ENCODE peak calls at places on chromosomes 13 and 19, in nine cellular contexts. One of them, this sample, is unnamed.
A peak's percentile ranks its signal among the peaks of the same experiment; 100 is the strongest.

GRCh38 chr13:80012281-80012680 is 328.6 kb downstream of the SPRY2 start:
- DNase-seq in glutamatergic neuron: no peak
- DNase-seq in H9: no peak
- DNase-seq in mammary epithelial cell: no peak
- DNase-seq in heart right ventricle: no peak
- DNase-seq in kidney: peak; percentile 39
- DNase-seq in keratinocyte: no peak
- DNase-seq in endodermal cell: no peak
- DNase-seq in IMR-90: no peak
- DNase-seq in this sample: no peak

GRCh38 chr13:109271555-109271954 is 514.8 kb downstream of the IRS2 start:
- DNase-seq in keratinocyte: no peak
- DNase-seq in H9: no peak
- DNase-seq in endodermal cell: no peak
- DNase-seq in mammary epithelial cell: no peak
- DNase-seq in IMR-90: no peak
- DNase-seq in kidney: no peak
- DNase-seq in glutamatergic neuron: no peak
- DNase-seq in heart right ventricle: no peak
- DNase-seq in this sample: no peak

GRCh38 chr19:18312021-18312534 is 10.8 kb downstream of the LSM4 start:
- DNase-seq in keratinocyte: no peak
- DNase-seq in mammary epithelial cell: no peak
- DNase-seq in glutamatergic neuron: no peak
- DNase-seq in kidney: no peak
- DNase-seq in heart right ventricle: no peak
- DNase-seq in IMR-90: no peak
- DNase-seq in H9: no peak
- DNase-seq in endodermal cell: no peak
- DNase-seq in this sample: no peak

GRCh38 chr19:12783849-12784393 is 7.4 kb upstream of the JUNB start:
- DNase-seq in keratinocyte: no peak
- DNase-seq in glutamatergic neuron: no peak
- DNase-seq in IMR-90: no peak
- DNase-seq in H9: no peak
- DNase-seq in endodermal cell: peak; percentile 54
- DNase-seq in heart right ventricle: peak; percentile 78
- DNase-seq in mammary epithelial cell: peak; percentile 76
- DNase-seq in kidney: peak; percentile 93
- DNase-seq in this sample: no peak

GRCh38 chr13:45398862-45399261 is 19.3 kb downstream of the SLC25A30 start:
- DNase-seq in endodermal cell: no peak
- DNase-seq in keratinocyte: no peak
- DNase-seq in IMR-90: no peak
- DNase-seq in heart right ventricle: no peak
- DNase-seq in glutamatergic neuron: no peak
- DNase-seq in H9: no peak
- DNase-seq in kidney: no peak
- DNase-seq in mammary epithelial cell: no peak
- DNase-seq in this sample: no peak

GRCh38 chr13:84933797-84934196 is 865.4 kb downstream of the SLITRK6 start:
- DNase-seq in heart right ventricle: no peak
- DNase-seq in IMR-90: no peak
- DNase-seq in endodermal cell: no peak
- DNase-seq in glutamatergic neuron: no peak
- DNase-seq in H9: no peak
- DNase-seq in keratinocyte: no peak
- DNase-seq in mammary epithelial cell: no peak
- DNase-seq in kidney: no peak
- DNase-seq in this sample: no peak

GRCh38 chr19:4327252-4327876 is 11.3 kb downstream of the STAP2 start:
- DNase-seq in glutamatergic neuron: peak; percentile 88
- DNase-seq in IMR-90: peak; percentile 13
- DNase-seq in endodermal cell: peak; percentile 97
- DNase-seq in mammary epithelial cell: no peak
- DNase-seq in keratinocyte: no peak
- DNase-seq in H9: peak; percentile 96
- DNase-seq in heart right ventricle: peak; percentile 58
- DNase-seq in kidney: peak; percentile 96
- DNase-seq in this sample: peak; percentile 75

GRCh38 chr19:40872209-40872608 is 9.8 kb downstream of the CYP2A7 start:
- DNase-seq in kidney: no peak
- DNase-seq in IMR-90: no peak
- DNase-seq in heart right ventricle: no peak
- DNase-seq in endodermal cell: no peak
- DNase-seq in mammary epithelial cell: no peak
- DNase-seq in keratinocyte: no peak
- DNase-seq in H9: no peak
- DNase-seq in glutamatergic neuron: no peak
- DNase-seq in this sample: no peak

GRCh38 chr19:41367848-41368301 is 3.9 kb upstream of the B9D2 start:
- DNase-seq in kidney: no peak
- DNase-seq in mammary epithelial cell: peak; percentile 91
- DNase-seq in heart right ventricle: no peak
- DNase-seq in glutamatergic neuron: no peak
- DNase-seq in endodermal cell: no peak
- DNase-seq in H9: no peak
- DNase-seq in keratinocyte: peak; percentile 84
- DNase-seq in IMR-90: peak; percentile 96
- DNase-seq in this sample: no peak

GRCh38 chr13:46572758-46573384 is 19.9 kb downstream of the LRCH1 start:
- DNase-seq in keratinocyte: no peak
- DNase-seq in mammary epithelial cell: no peak
- DNase-seq in kidney: no peak
- DNase-seq in IMR-90: no peak
- DNase-seq in heart right ventricle: no peak
- DNase-seq in H9: no peak
- DNase-seq in glutamatergic neuron: no peak
- DNase-seq in endodermal cell: no peak
- DNase-seq in this sample: no peak

GRCh38 chr13:44050450-44051063 is 170.9 kb downstream of the LACC1 start:
- DNase-seq in glutamatergic neuron: no peak
- DNase-seq in H9: no peak
- DNase-seq in IMR-90: peak; percentile 52
- DNase-seq in mammary epithelial cell: peak; percentile 20
- DNase-seq in keratinocyte: no peak
- DNase-seq in endodermal cell: no peak
- DNase-seq in heart right ventricle: peak; percentile 13
- DNase-seq in kidney: no peak
- DNase-seq in this sample: peak; percentile 20

GRCh38 chr19:21328885-21329605 is at the start of gene ZNF708:
- DNase-seq in mammary epithelial cell: peak; percentile 90
- DNase-seq in kidney: peak; percentile 95
- DNase-seq in glutamatergic neuron: peak; percentile 89
- DNase-seq in IMR-90: peak; percentile 90
- DNase-seq in H9: peak; percentile 92
- DNase-seq in keratinocyte: peak; percentile 32
- DNase-seq in heart right ventricle: peak; percentile 93
- DNase-seq in endodermal cell: peak; percentile 95
- DNase-seq in this sample: peak; percentile 91

GRCh38 chr13:105441406-105441805 is 1094.1 kb downstream of the EFNB2 start:
- DNase-seq in mammary epithelial cell: peak; percentile 10
- DNase-seq in keratinocyte: no peak
- DNase-seq in kidney: no peak
- DNase-seq in H9: no peak
- DNase-seq in glutamatergic neuron: no peak
- DNase-seq in endodermal cell: no peak
- DNase-seq in heart right ventricle: no peak
- DNase-seq in IMR-90: no peak
- DNase-seq in this sample: no peak

GRCh38 chr19:40802300-40803169 is 3.5 kb downstream of the EGLN2 start:
- DNase-seq in IMR-90: no peak
- DNase-seq in heart right ventricle: peak; percentile 84
- DNase-seq in H9: no peak
- DNase-seq in kidney: no peak
- DNase-seq in endodermal cell: no peak
- DNase-seq in mammary epithelial cell: no peak
- DNase-seq in keratinocyte: no peak
- DNase-seq in glutamatergic neuron: no peak
- DNase-seq in this sample: no peak

GRCh38 chr13:37546087-37546486 is 52.5 kb downstream of the POSTN start:
- DNase-seq in glutamatergic neuron: no peak
- DNase-seq in heart right ventricle: no peak
- DNase-seq in H9: peak; percentile 39
- DNase-seq in kidney: no peak
- DNase-seq in endodermal cell: peak; percentile 54
- DNase-seq in IMR-90: no peak
- DNase-seq in mammary epithelial cell: no peak
- DNase-seq in keratinocyte: no peak
- DNase-seq in this sample: no peak

GRCh38 chr13:80340643-80341097 is 256 bp downstream of the SPRY2 start:
- DNase-seq in IMR-90: peak; percentile 70
- DNase-seq in H9: no peak
- DNase-seq in mammary epithelial cell: no peak
- DNase-seq in heart right ventricle: peak; percentile 53
- DNase-seq in glutamatergic neuron: no peak
- DNase-seq in keratinocyte: no peak
- DNase-seq in kidney: peak; percentile 68
- DNase-seq in endodermal cell: no peak
- DNase-seq in this sample: peak; percentile 28

GRCh38 chr19:2246801-2247361 is 2.2 kb upstream of the AMH start:
- DNase-seq in endodermal cell: no peak
- DNase-seq in H9: no peak
- DNase-seq in IMR-90: peak; percentile 35
- DNase-seq in kidney: peak; percentile 80
- DNase-seq in glutamatergic neuron: no peak
- DNase-seq in keratinocyte: no peak
- DNase-seq in heart right ventricle: peak; percentile 51
- DNase-seq in mammary epithelial cell: no peak
- DNase-seq in this sample: no peak

GRCh38 chr13:51637852-51638496 is 53.7 kb downstream of the WDFY2 start:
- DNase-seq in keratinocyte: no peak
- DNase-seq in heart right ventricle: no peak
- DNase-seq in IMR-90: no peak
- DNase-seq in kidney: no peak
- DNase-seq in glutamatergic neuron: no peak
- DNase-seq in H9: no peak
- DNase-seq in mammary epithelial cell: no peak
- DNase-seq in endodermal cell: peak; percentile 43
- DNase-seq in this sample: no peak

GRCh38 chr13:96082640-96083039 is 7.3 kb upstream of the HS6ST3 start:
- DNase-seq in glutamatergic neuron: no peak
- DNase-seq in mammary epithelial cell: peak; percentile 18
- DNase-seq in kidney: no peak
- DNase-seq in endodermal cell: no peak
- DNase-seq in heart right ventricle: no peak
- DNase-seq in H9: no peak
- DNase-seq in IMR-90: no peak
- DNase-seq in keratinocyte: no peak
- DNase-seq in this sample: no peak

GRCh38 chr19:10416380-10417257 is 3.7 kb upstream of the PDE4A start:
- DNase-seq in heart right ventricle: peak; percentile 82
- DNase-seq in kidney: peak; percentile 92
- DNase-seq in H9: peak; percentile 93
- DNase-seq in endodermal cell: peak; percentile 97
- DNase-seq in IMR-90: peak; percentile 90
- DNase-seq in keratinocyte: no peak
- DNase-seq in mammary epithelial cell: peak; percentile 80
- DNase-seq in glutamatergic neuron: peak; percentile 96
- DNase-seq in this sample: peak; percentile 89
- TF ChIP-seq CTCF in heart right ventricle: peak; percentile 85
- TF ChIP-seq CTCF in kidney: peak; percentile 71
- TF ChIP-seq CTCF in H9: peak; percentile 99
- TF ChIP-seq CTCF in endodermal cell: peak; percentile 95
- TF ChIP-seq CTCF in IMR-90: peak; percentile 95
- TF ChIP-seq CTCF in keratinocyte: peak; percentile 76
- TF ChIP-seq CTCF in mammary epithelial cell: peak; percentile 77
- TF ChIP-seq CTCF in glutamatergic neuron: peak; percentile 100
- TF ChIP-seq CTCF in this sample: peak; percentile 74

DNA sequence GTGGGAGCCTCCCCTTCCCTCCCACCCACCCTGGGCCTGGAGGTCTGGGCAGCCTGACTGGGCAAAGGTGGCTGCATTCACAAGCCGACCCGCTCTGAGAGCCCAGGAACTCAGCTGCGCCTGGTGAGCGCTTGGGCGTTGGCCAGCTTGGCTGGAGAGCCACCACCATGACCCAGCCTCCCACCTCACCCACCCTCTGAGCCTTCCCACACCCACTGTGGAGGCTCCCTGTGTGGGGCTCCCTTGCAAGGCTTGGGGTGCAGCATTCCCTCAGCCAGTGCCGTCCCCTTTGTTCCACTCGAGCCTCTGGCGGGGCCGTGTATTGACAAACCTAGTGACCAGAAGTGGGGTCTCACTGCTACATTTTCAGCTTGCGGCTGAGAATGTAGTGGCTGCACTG is 15.0 kb upstream of the QTRT1 start:
- DNase-seq in keratinocyte: no peak
- DNase-seq in heart right ventricle: no peak
- DNase-seq in kidney: no peak
- DNase-seq in mammary epithelial cell: no peak
- DNase-seq in glutamatergic neuron: no peak
- DNase-seq in endodermal cell: no peak
- DNase-seq in H9: no peak
- DNase-seq in IMR-90: no peak
- DNase-seq in this sample: no peak
- TF ChIP-seq CTCF in keratinocyte: no peak
- TF ChIP-seq CTCF in heart right ventricle: no peak
- TF ChIP-seq CTCF in kidney: no peak
- TF ChIP-seq CTCF in mammary epithelial cell: no peak
- TF ChIP-seq CTCF in glutamatergic neuron: no peak
- TF ChIP-seq CTCF in endodermal cell: no peak
- TF ChIP-seq CTCF in H9: no peak
- TF ChIP-seq CTCF in IMR-90: no peak
- TF ChIP-seq CTCF in this sample: no peak

GRCh38 chr13:31012285-31013024 is 80.0 kb downstream of the TEX26 start:
- DNase-seq in glutamatergic neuron: no peak
- DNase-seq in kidney: no peak
- DNase-seq in heart right ventricle: no peak
- DNase-seq in H9: peak; percentile 37
- DNase-seq in keratinocyte: no peak
- DNase-seq in mammary epithelial cell: no peak
- DNase-seq in IMR-90: peak; percentile 46
- DNase-seq in endodermal cell: peak; percentile 57
- DNase-seq in this sample: no peak
- TF ChIP-seq CTCF in glutamatergic neuron: peak; percentile 14
- TF ChIP-seq CTCF in kidney: no peak
- TF ChIP-seq CTCF in heart right ventricle: no peak
- TF ChIP-seq CTCF in H9: peak; percentile 53
- TF ChIP-seq CTCF in keratinocyte: peak; percentile 38
- TF ChIP-seq CTCF in mammary epithelial cell: peak; percentile 49
- TF ChIP-seq CTCF in IMR-90: peak; percentile 60
- TF ChIP-seq CTCF in endodermal cell: peak; percentile 67
- TF ChIP-seq CTCF in this sample: no peak

DNA sequence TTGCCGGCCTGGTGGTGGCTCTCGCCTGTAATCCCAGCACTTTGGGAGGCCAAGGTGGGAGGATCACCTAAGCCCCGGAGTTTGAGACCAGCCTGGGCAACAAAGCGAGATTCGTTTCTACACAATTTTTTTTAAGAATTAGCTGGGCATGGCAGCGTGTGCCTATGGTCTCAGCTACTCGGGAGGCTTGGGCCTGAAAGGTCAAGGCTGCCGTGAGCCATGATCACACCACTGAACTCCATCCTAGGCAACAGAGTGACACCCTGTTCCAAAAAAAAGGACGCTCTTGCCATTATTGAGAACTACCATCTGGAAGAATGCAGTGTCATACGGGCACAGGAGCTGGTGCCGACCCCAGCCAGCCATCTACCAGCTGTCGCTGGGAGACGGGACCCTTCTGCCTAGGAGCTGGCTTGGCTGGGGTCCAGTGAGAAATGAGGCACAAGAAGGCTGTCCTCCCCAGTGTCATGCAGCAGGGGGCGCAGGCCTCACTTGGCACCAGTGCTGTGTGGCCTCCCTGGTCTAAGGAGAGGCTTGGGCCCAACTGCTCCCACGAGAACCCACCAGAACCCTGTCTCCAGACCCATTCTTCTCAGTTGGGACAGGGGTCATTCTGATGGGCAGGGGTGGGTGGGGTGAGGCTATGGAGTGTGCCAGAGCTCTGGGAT is 12.2 kb upstream of the RELB start:
- DNase-seq in kidney: peak; percentile 83
- DNase-seq in H9: peak; percentile 79
- DNase-seq in heart right ventricle: peak; percentile 60
- DNase-seq in keratinocyte: no peak
- DNase-seq in glutamatergic neuron: peak; percentile 80
- DNase-seq in IMR-90: peak; percentile 62
- DNase-seq in endodermal cell: peak; percentile 92
- DNase-seq in mammary epithelial cell: peak; percentile 35
- DNase-seq in this sample: peak; percentile 85
- TF ChIP-seq CTCF in kidney: peak; percentile 39
- TF ChIP-seq CTCF in H9: peak; percentile 74
- TF ChIP-seq CTCF in heart right ventricle: peak; percentile 51
- TF ChIP-seq CTCF in keratinocyte: peak; percentile 91
- TF ChIP-seq CTCF in glutamatergic neuron: peak; percentile 73
- TF ChIP-seq CTCF in IMR-90: peak; percentile 65
- TF ChIP-seq CTCF in endodermal cell: peak; percentile 82
- TF ChIP-seq CTCF in mammary epithelial cell: peak; percentile 75
- TF ChIP-seq CTCF in this sample: peak; percentile 71